ENCODE peak calls at places on chromosome X, in four cellular contexts. C is PC-3; D is CD4-positive, alpha-beta T cell; O is ovary. L is an unnamed sample.

GRCh38 chrX:123175366-123176122 is 8.5 kb upstream of the GRIA3 start:
- DNase-seq in C (no peak), D (no peak), O (no peak), L (no peak)

GRCh38 chrX:17009856-17010650 is 63.6 kb downstream of the REPS2 start:
- DNase-seq in C (no peak), D (no peak), O (no peak), L (no peak)

GRCh38 chrX:68261060-68261672 is 172.1 kb downstream of the OPHN1 start:
- DNase-seq in C (peak), D (no peak), O (no peak), L (no peak)

GRCh38 chrX:134524181-134524580 is 64.2 kb downstream of the HPRT1 start:
- DNase-seq in C (no peak), D (no peak), O (peak), L (no peak)

GRCh38 chrX:30504309-30504708 is 73.3 kb downstream of the TASL start:
- DNase-seq in C (peak), D (no peak), O (no peak), L (no peak)

GRCh38 chrX:147962476-147962875 is 18.7 kb upstream of the FMR1NB start:
- DNase-seq in C (no peak), D (no peak), O (no peak), L (no peak)

GRCh38 chrX:77160301-77160700 is 286.9 kb upstream of the FGF16 start:
- DNase-seq in C (peak), D (no peak), O (no peak), L (no peak)

GRCh38 chrX:74523870-74524735 is 90.3 kb downstream of the RLIM start:
- DNase-seq in C (no peak), D (no peak), O (no peak), L (no peak)

GRCh38 chrX:87890437-87890836 is 372.8 kb downstream of the KLHL4 start:
- DNase-seq in C (no peak), D (no peak), O (no peak), L (no peak)

GRCh38 chrX:115449742-115450141 is 111.2 kb upstream of the PLS3 start:
- DNase-seq in C (no peak), D (no peak), O (peak), L (peak)

GRCh38 chrX:138877746-138878145 is 166.2 kb upstream of the FGF13 start:
- DNase-seq in C (peak), D (no peak), O (no peak), L (no peak)

GRCh38 chrX:17154001-17154400 is 207.5 kb downstream of the REPS2 start:
- DNase-seq in C (peak), D (no peak), O (no peak), L (no peak)

GRCh38 chrX:14351889-14352288 is 177.4 kb upstream of the GLRA2 start:
- DNase-seq in C (no peak), D (no peak), O (no peak), L (no peak)

GRCh38 chrX:101658661-101659477 is 781 bp downstream of the ARMCX2 start:
- DNase-seq in C (peak), D (peak), O (peak), L (peak)

GRCh38 chrX:14673764-14674163 is 144.4 kb downstream of the GLRA2 start:
- DNase-seq in C (peak), D (no peak), O (no peak), L (no peak)

GRCh38 chrX:134542485-134542884 is 82.5 kb downstream of the HPRT1 start:
- DNase-seq in C (peak), D (no peak), O (peak), L (no peak)

GRCh38 chrX:69995400-69996101 is 54.2 kb downstream of the AWAT2 start:
- DNase-seq in C (no peak), D (no peak), O (no peak), L (no peak)

GRCh38 chrX:153333821-153334653 is at the start of gene ZNF275:
- DNase-seq in C (peak), D (peak), O (peak), L (peak)

GRCh38 chrX:11137543-11138139 is 26.5 kb downstream of the HCCS start:
- DNase-seq in C (peak), D (no peak), O (no peak), L (no peak)

GRCh38 chrX:56618250-56618649 is 54.8 kb downstream of the UBQLN2 start:
- DNase-seq in C (no peak), D (no peak), O (no peak), L (no peak)

GRCh38 chrX:57899064-57899463 is 11.2 kb downstream of the ZXDA start:
- DNase-seq in C (no peak), D (no peak), O (no peak), L (no peak)

GRCh38 chrX:147736045-147736444 is 175.7 kb upstream of the FMR1 start:
- DNase-seq in C (no peak), D (no peak), O (no peak), L (no peak)

GRCh38 chrX:120560405-120560841 is 339 bp downstream of the CUL4B start:
- DNase-seq in C (peak), D (peak), O (no peak), L (peak)

GRCh38 chrX:86028681-86029080 is 18.7 kb downstream of the CHM start:
- DNase-seq in C (no peak), D (no peak), O (no peak), L (no peak)

GRCh38 chrX:134660627-134661026 is 2.4 kb upstream of the PLAC1 start:
- DNase-seq in C (no peak), D (no peak), O (no peak), L (no peak)

GRCh38 chrX:120299928-120300327 is 11.3 kb downstream of the TMEM255A start:
- DNase-seq in C (peak), D (no peak), O (no peak), L (no peak)

GRCh38 chrX:36214924-36215323 is 295.4 kb downstream of the CFAP47 start:
- DNase-seq in C (no peak), D (no peak), O (no peak), L (no peak)

GRCh38 chrX:121635141-121635540 is 587.7 kb downstream of the GLUD2 start:
- DNase-seq in C (peak), D (no peak), O (no peak), L (no peak)

GRCh38 chrX:80139564-80139963 is 125.0 kb downstream of the TBX22 start:
- DNase-seq in C (no peak), D (no peak), O (no peak), L (no peak)

GRCh38 chrX:47831788-47832187 is 4.9 kb upstream of the ZNF81 start:
- DNase-seq in C (peak), D (peak), O (no peak), L (peak)

GRCh38 chrX:38806054-38806389 is 4.8 kb downstream of the MID1IP1 start:
- DNase-seq in C (no peak), D (no peak), O (no peak), L (no peak)

GRCh38 chrX:107700317-107700774 is 72.0 kb downstream of the PRPS1 start:
- DNase-seq in C (peak), D (no peak), O (no peak), L (no peak)

GRCh38 chrX:102808336-102808735 is 87.8 kb downstream of the GPRASP3 start:
- DNase-seq in C (peak), D (no peak), O (no peak), L (no peak)

GRCh38 chrX:51837451-51837850 is 56.0 kb upstream of the MAGED1 start:
- DNase-seq in C (no peak), D (no peak), O (no peak), L (no peak)

GRCh38 chrX:72208126-72208525 is 26.6 kb downstream of the PIN4 start:
- DNase-seq in C (no peak), D (no peak), O (no peak), L (no peak)

DNA sequence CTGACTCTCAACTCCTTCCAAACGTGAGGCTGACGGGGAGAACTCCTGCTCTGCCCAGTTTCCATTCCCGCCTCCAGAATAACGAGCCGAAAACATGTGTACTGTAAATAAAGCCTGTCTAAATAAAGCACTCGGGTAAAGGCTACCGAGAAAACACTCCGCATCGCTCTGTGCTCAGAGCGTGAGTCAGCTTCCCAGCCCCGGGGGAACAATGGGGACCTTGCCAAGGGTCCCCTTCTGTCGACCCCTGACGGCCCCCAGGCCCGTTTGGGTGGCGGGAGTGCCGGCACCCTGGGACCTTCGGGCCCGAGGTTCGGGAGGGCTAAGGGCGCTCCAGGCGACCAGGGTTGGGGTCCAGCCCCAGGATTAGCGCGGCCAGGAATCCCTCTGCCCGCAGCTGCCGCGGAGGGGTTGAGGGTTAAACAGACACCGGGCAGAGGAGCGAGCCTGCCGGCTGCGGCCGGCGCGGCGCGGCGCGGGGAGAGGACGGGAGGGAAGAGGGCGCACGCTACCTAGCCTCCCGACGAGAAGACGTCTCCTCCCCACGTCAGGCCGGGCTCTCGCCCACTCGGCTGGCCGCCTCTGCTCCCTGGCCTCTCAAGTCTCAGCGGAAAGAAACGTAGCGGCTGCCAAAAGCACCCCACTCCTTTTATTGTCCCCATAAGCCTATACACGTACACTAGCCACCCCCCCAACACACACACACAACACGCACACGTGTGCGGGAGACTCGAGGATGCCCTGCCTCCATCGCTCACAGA is 85.5 kb downstream of the BCOR start:
- DNase-seq in C (peak), D (no peak), O (peak), L (peak)
- H3K27ac ChIP-seq in C (peak), D (no peak), O (peak), L (peak)

GRCh38 chrX:23114256-23114655 is 114.5 kb downstream of the DDX53 start:
- DNase-seq in C (no peak), D (no peak), O (no peak), L (no peak)

GRCh38 chrX:23118890-23119527 is 119.2 kb downstream of the DDX53 start:
- DNase-seq in C (peak), D (no peak), O (no peak), L (no peak)

GRCh38 chrX:23118163-23118562 is 118.4 kb downstream of the DDX53 start:
- DNase-seq in C (peak), D (no peak), O (no peak), L (no peak)
- H3K27ac ChIP-seq in C (peak), D (no peak), O (no peak), L (no peak)

DNA sequence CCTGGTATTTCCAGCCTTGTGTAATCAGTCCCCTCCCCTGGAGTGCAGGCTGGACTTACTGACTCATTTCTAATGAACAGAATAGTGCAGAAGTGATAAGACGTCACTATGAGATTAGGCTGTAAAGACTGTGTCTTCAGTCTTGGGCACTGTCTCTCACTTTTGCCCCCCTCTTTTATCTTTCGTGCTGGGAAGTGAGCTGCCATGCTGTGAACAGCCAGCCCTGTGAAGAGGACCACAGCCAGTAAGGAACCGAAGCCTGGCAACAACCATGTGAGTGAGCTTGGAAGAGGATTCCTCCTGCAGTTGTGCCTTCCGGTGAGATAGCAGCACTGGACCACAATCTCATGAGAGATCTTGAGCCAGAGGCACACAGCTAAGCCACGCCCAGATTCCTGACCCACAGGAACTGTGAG is 67.5 kb upstream of the GPR34 start:
- DNase-seq in C (peak), D (no peak), O (no peak), L (no peak)
- H3K27ac ChIP-seq in C (no peak), D (no peak), O (no peak), L (no peak)

DNA sequence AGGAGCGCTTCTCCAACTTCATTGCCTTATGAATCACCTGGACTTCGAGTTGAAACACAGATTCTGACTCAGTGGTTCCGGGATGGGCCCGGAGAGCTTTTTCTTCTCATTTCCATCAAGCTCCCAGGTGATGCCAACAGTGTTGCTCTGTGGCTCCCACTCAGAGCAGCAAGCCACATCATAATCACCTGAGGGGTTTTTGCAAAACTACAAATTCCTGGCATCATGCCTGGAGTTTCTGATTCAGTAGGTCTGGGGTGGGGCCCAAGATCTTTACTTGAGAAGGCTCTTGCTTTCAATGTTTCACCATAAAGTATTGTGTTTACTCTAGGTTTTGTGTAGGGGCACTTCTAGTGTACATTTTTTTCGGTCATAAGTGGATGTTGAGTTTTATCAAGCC is 7.0 kb downstream of the MTM1 start:
- DNase-seq in C (peak), D (no peak), O (no peak), L (no peak)
- H3K27ac ChIP-seq in C (peak), D (peak), O (no peak), L (no peak)

DNA sequence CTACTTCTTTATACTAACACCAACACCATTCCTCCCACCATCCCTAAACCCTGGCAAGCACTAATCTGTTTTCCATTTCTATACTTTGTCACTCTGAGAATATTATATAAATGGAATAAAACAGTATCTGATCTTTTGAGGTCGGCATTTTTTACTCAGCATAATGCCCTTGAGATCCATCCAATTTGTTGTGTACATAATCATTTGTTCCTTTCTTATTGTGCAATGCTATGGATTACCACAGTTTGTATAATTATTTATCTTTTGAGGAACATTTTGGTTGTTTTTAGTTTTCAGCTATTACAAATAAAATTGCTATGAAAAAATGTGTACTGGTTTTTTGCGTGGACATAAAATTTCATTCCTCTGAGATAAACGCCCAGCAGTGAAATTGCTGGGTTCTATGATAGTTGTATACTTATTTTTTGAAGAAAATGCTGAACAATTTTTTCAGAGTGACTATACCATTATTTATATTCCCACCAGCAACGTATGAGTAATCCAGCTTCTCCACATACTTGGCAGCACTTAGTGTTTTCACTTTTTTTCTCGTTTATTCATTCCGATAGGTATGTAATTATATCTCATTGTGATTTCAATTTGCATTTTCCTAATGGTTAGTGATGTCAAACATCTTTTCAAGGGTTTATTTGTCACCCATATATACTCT is 154.3 kb upstream of the DCAF8L1 start:
- DNase-seq in C (peak), D (no peak), O (no peak), L (no peak)
- H3K27ac ChIP-seq in C (peak), D (no peak), O (no peak), L (no peak)

GRCh38 chrX:2854918-2855317 is 26.2 kb downstream of the GYG2 start:
- DNase-seq in C (no peak), D (no peak), O (no peak), L (no peak)
- H3K27ac ChIP-seq in C (no peak), D (no peak), O (no peak), L (no peak)

GRCh38 chrX:34826964-34827363 is 115.6 kb upstream of the FAM47B start:
- DNase-seq in C (no peak), D (no peak), O (no peak), L (no peak)
- H3K27ac ChIP-seq in C (no peak), D (no peak), O (no peak), L (no peak)

DNA sequence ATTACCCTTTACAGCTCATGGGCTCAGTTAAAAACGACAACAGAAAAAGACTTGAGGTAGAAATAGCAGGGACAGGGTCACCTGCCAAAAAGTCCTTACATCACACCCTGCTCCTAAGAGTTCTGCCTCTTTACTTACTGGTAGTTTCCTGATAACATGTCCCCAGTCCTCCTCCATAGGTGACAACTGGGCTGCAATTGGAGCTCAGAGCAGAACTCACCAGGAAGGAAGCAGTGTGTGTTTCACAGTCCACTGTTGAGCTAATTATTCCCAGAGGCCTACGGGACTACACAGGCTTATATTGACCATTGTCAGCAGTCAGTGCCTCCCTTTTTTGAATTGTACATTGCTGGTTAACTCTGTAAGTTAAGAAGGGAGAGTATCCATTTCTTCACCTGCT is 71.0 kb upstream of the FAM9C start:
- DNase-seq in C (no peak), D (no peak), O (no peak), L (no peak)
- H3K27ac ChIP-seq in C (no peak), D (no peak), O (no peak), L (no peak)

DNA sequence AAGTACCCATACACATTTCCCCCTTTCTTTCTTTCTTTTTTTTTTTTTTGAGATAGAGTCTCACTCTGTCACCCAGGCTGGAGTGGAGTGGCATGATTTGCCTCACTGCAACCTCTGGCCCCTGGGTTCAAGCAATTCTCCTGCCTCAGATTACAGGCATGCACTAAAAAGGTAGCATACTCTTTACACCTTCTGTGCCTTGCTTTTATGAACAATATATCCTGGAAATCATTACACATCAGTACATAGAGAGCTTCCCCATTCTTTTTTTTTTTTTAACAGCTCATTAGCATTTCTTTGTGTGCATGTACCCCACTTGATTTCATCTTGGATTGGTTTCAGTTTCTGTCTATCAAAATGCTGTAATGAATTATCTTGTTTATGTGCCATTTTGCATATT is 18.6 kb upstream of the HSD17B10 start:
- DNase-seq in C (no peak), D (no peak), O (no peak), L (no peak)
- H3K27ac ChIP-seq in C (no peak), D (no peak), O (no peak), L (no peak)

L was measured in pancreas.